ENCODE peak calls at places on chromosomes 13 and 19, in eight cellular contexts. One of them, this sample, is unnamed.

GRCh38 chr19:5536337-5536894 is 31.3 kb downstream of the TINCR start:
- DNase-seq in thoracic aorta: no peak
- DNase-seq in cardiac fibroblast: peak; percentile 26
- DNase-seq in neuronal stem cell: peak; percentile 85
- DNase-seq in AG04450: no peak
- DNase-seq in frontal cortex: peak; percentile 42
- DNase-seq in stimulated activated CD4-positive, alpha-beta T cell treated with anti-CD3 and anti-CD28 coated beads, Interleukin-2, amount 100 ng/mL, for 48 hours: no peak
- DNase-seq in head of caudate nucleus: peak; percentile 65
- DNase-seq in this sample: peak; percentile 73

GRCh38 chr13:97521726-97522125 is 87.8 kb downstream of the RAP2A start:
- DNase-seq in thoracic aorta: no peak
- DNase-seq in cardiac fibroblast: no peak
- DNase-seq in neuronal stem cell: no peak
- DNase-seq in AG04450: no peak
- DNase-seq in frontal cortex: no peak
- DNase-seq in stimulated activated CD4-positive, alpha-beta T cell treated with anti-CD3 and anti-CD28 coated beads, Interleukin-2, amount 100 ng/mL, for 48 hours: no peak
- DNase-seq in head of caudate nucleus: no peak
- DNase-seq in this sample: no peak

GRCh38 chr13:25375727-25376358 is 4.1 kb downstream of the ATP8A2 start:
- DNase-seq in thoracic aorta: no peak
- DNase-seq in cardiac fibroblast: peak; percentile 60
- DNase-seq in neuronal stem cell: peak; percentile 46
- DNase-seq in AG04450: peak; percentile 10
- DNase-seq in frontal cortex: no peak
- DNase-seq in stimulated activated CD4-positive, alpha-beta T cell treated with anti-CD3 and anti-CD28 coated beads, Interleukin-2, amount 100 ng/mL, for 48 hours: peak; percentile 37
- DNase-seq in head of caudate nucleus: peak; percentile 40
- DNase-seq in this sample: peak; percentile 71

GRCh38 chr13:26502826-26503225 is 54.7 kb upstream of the WASF3 start:
- DNase-seq in thoracic aorta: no peak
- DNase-seq in cardiac fibroblast: peak; percentile 95
- DNase-seq in neuronal stem cell: no peak
- DNase-seq in AG04450: peak; percentile 24
- DNase-seq in frontal cortex: no peak
- DNase-seq in stimulated activated CD4-positive, alpha-beta T cell treated with anti-CD3 and anti-CD28 coated beads, Interleukin-2, amount 100 ng/mL, for 48 hours: peak; percentile 24
- DNase-seq in head of caudate nucleus: peak; percentile 51
- DNase-seq in this sample: no peak

GRCh38 chr19:1624458-1624857 is 19.2 kb upstream of the UQCR11 start:
- DNase-seq in thoracic aorta: no peak
- DNase-seq in cardiac fibroblast: peak; percentile 47
- DNase-seq in neuronal stem cell: peak; percentile 41
- DNase-seq in AG04450: no peak
- DNase-seq in frontal cortex: peak; percentile 67
- DNase-seq in stimulated activated CD4-positive, alpha-beta T cell treated with anti-CD3 and anti-CD28 coated beads, Interleukin-2, amount 100 ng/mL, for 48 hours: no peak
- DNase-seq in head of caudate nucleus: peak; percentile 62
- DNase-seq in this sample: peak; percentile 35

GRCh38 chr13:23915308-23915707 is 18.0 kb upstream of the C1QTNF9B start:
- DNase-seq in thoracic aorta: no peak
- DNase-seq in cardiac fibroblast: no peak
- DNase-seq in neuronal stem cell: no peak
- DNase-seq in AG04450: no peak
- DNase-seq in frontal cortex: no peak
- DNase-seq in stimulated activated CD4-positive, alpha-beta T cell treated with anti-CD3 and anti-CD28 coated beads, Interleukin-2, amount 100 ng/mL, for 48 hours: no peak
- DNase-seq in head of caudate nucleus: no peak
- DNase-seq in this sample: peak; percentile 25

GRCh38 chr19:5933391-5933998 is 19.4 kb downstream of the CAPS start:
- DNase-seq in thoracic aorta: no peak
- DNase-seq in cardiac fibroblast: no peak
- DNase-seq in neuronal stem cell: no peak
- DNase-seq in AG04450: no peak
- DNase-seq in frontal cortex: no peak
- DNase-seq in stimulated activated CD4-positive, alpha-beta T cell treated with anti-CD3 and anti-CD28 coated beads, Interleukin-2, amount 100 ng/mL, for 48 hours: no peak
- DNase-seq in head of caudate nucleus: no peak
- DNase-seq in this sample: no peak

GRCh38 chr19:52069653-52070052 is 21.0 kb upstream of the ZNF432 start:
- DNase-seq in thoracic aorta: no peak
- DNase-seq in cardiac fibroblast: no peak
- DNase-seq in neuronal stem cell: no peak
- DNase-seq in AG04450: no peak
- DNase-seq in frontal cortex: no peak
- DNase-seq in stimulated activated CD4-positive, alpha-beta T cell treated with anti-CD3 and anti-CD28 coated beads, Interleukin-2, amount 100 ng/mL, for 48 hours: no peak
- DNase-seq in head of caudate nucleus: no peak
- DNase-seq in this sample: no peak

GRCh38 chr13:111536239-111536638 is 215.8 kb downstream of the TEX29 start:
- DNase-seq in thoracic aorta: no peak
- DNase-seq in cardiac fibroblast: no peak
- DNase-seq in neuronal stem cell: no peak
- DNase-seq in AG04450: no peak
- DNase-seq in frontal cortex: no peak
- DNase-seq in stimulated activated CD4-positive, alpha-beta T cell treated with anti-CD3 and anti-CD28 coated beads, Interleukin-2, amount 100 ng/mL, for 48 hours: no peak
- DNase-seq in head of caudate nucleus: no peak
- DNase-seq in this sample: no peak